ENCODE peak calls at places on chromosomes 7 and 10, in ten cellular contexts. One of them, this sample, is unnamed. For H3K4me1, the result is how much of the 10 kb centered on the place peaks cover.

GRCh38 chr7:137801003-137801402 is 45.8 kb downstream of the DGKI start:
- DNase-seq in GM23248: peak
- DNase-seq in aorta: no peak
- DNase-seq in upper lobe of right lung: no peak
- DNase-seq in heart right ventricle: no peak
- DNase-seq in effector memory CD4-positive, alpha-beta T cell: no peak
- DNase-seq in colonic mucosa: no peak
- DNase-seq in neural progenitor cell: no peak
- DNase-seq in A549: no peak
- DNase-seq in adipocyte: peak
- DNase-seq in this sample: no peak

GRCh38 chr7:77331938-77332695 is 84.0 kb downstream of the GSAP start:
- DNase-seq in GM23248: peak
- DNase-seq in aorta: peak
- DNase-seq in upper lobe of right lung: peak
- DNase-seq in heart right ventricle: peak
- DNase-seq in effector memory CD4-positive, alpha-beta T cell: peak
- DNase-seq in colonic mucosa: peak
- DNase-seq in neural progenitor cell: peak
- DNase-seq in A549: peak
- DNase-seq in adipocyte: peak
- DNase-seq in this sample: peak

GRCh38 chr7:4835398-4836205 is 26.2 kb downstream of the PAPOLB start:
- DNase-seq in GM23248: no peak
- DNase-seq in aorta: peak
- DNase-seq in upper lobe of right lung: no peak
- DNase-seq in heart right ventricle: no peak
- DNase-seq in effector memory CD4-positive, alpha-beta T cell: no peak
- DNase-seq in colonic mucosa: no peak
- DNase-seq in neural progenitor cell: no peak
- DNase-seq in A549: no peak
- DNase-seq in adipocyte: no peak
- DNase-seq in this sample: no peak

GRCh38 chr7:41399171-41399570 is 303.7 kb downstream of the INHBA start:
- DNase-seq in GM23248: no peak
- DNase-seq in aorta: no peak
- DNase-seq in upper lobe of right lung: no peak
- DNase-seq in heart right ventricle: no peak
- DNase-seq in effector memory CD4-positive, alpha-beta T cell: no peak
- DNase-seq in colonic mucosa: no peak
- DNase-seq in neural progenitor cell: no peak
- DNase-seq in A549: no peak
- DNase-seq in adipocyte: no peak
- DNase-seq in this sample: no peak

GRCh38 chr7:155581107-155581830 is 34.9 kb upstream of the CNPY1 start:
- DNase-seq in GM23248: no peak
- DNase-seq in aorta: no peak
- DNase-seq in upper lobe of right lung: peak
- DNase-seq in heart right ventricle: no peak
- DNase-seq in effector memory CD4-positive, alpha-beta T cell: no peak
- DNase-seq in colonic mucosa: no peak
- DNase-seq in neural progenitor cell: no peak
- DNase-seq in A549: no peak
- DNase-seq in adipocyte: no peak
- DNase-seq in this sample: no peak

GRCh38 chr10:113999520-113999919 is 44.1 kb upstream of the ADRB1 start:
- DNase-seq in GM23248: no peak
- DNase-seq in aorta: peak
- DNase-seq in upper lobe of right lung: no peak
- DNase-seq in heart right ventricle: no peak
- DNase-seq in effector memory CD4-positive, alpha-beta T cell: no peak
- DNase-seq in colonic mucosa: peak
- DNase-seq in neural progenitor cell: no peak
- DNase-seq in A549: no peak
- DNase-seq in adipocyte: no peak
- DNase-seq in this sample: no peak

GRCh38 chr7:11428877-11429617 is 403.0 kb downstream of the THSD7A start:
- DNase-seq in GM23248: no peak
- DNase-seq in aorta: no peak
- DNase-seq in upper lobe of right lung: no peak
- DNase-seq in heart right ventricle: no peak
- DNase-seq in effector memory CD4-positive, alpha-beta T cell: no peak
- DNase-seq in colonic mucosa: no peak
- DNase-seq in neural progenitor cell: peak
- DNase-seq in A549: no peak
- DNase-seq in adipocyte: no peak
- DNase-seq in this sample: no peak

GRCh38 chr7:815284-816216 is 16.7 kb upstream of the SUN1 start:
- DNase-seq in GM23248: peak
- DNase-seq in aorta: no peak
- DNase-seq in upper lobe of right lung: peak
- DNase-seq in heart right ventricle: no peak
- DNase-seq in effector memory CD4-positive, alpha-beta T cell: no peak
- DNase-seq in colonic mucosa: peak
- DNase-seq in neural progenitor cell: peak
- DNase-seq in A549: peak
- DNase-seq in adipocyte: peak
- DNase-seq in this sample: peak

GRCh38 chr10:688287-688620 is 1.2 kb downstream of the DIP2C start:
- DNase-seq in GM23248: peak
- DNase-seq in aorta: no peak
- DNase-seq in upper lobe of right lung: no peak
- DNase-seq in heart right ventricle: no peak
- DNase-seq in effector memory CD4-positive, alpha-beta T cell: no peak
- DNase-seq in colonic mucosa: no peak
- DNase-seq in neural progenitor cell: no peak
- DNase-seq in A549: no peak
- DNase-seq in adipocyte: no peak
- DNase-seq in this sample: no peak

GRCh38 chr7:82572195-82572880 is 128.8 kb upstream of the CACNA2D1 start:
- DNase-seq in GM23248: peak
- DNase-seq in aorta: peak
- DNase-seq in upper lobe of right lung: peak
- DNase-seq in heart right ventricle: peak
- DNase-seq in effector memory CD4-positive, alpha-beta T cell: peak
- DNase-seq in colonic mucosa: peak
- DNase-seq in neural progenitor cell: peak
- DNase-seq in A549: peak
- DNase-seq in adipocyte: peak
- DNase-seq in this sample: peak

GRCh38 chr7:12303507-12303906 is 92.4 kb downstream of the TMEM106B start:
- DNase-seq in GM23248: peak
- DNase-seq in aorta: no peak
- DNase-seq in upper lobe of right lung: no peak
- DNase-seq in heart right ventricle: no peak
- DNase-seq in effector memory CD4-positive, alpha-beta T cell: no peak
- DNase-seq in colonic mucosa: no peak
- DNase-seq in neural progenitor cell: no peak
- DNase-seq in A549: no peak
- DNase-seq in adipocyte: no peak
- DNase-seq in this sample: no peak

GRCh38 chr7:94195201-94195600 is 191.0 kb upstream of the BET1 start:
- DNase-seq in GM23248: peak
- DNase-seq in aorta: no peak
- DNase-seq in upper lobe of right lung: no peak
- DNase-seq in heart right ventricle: no peak
- DNase-seq in effector memory CD4-positive, alpha-beta T cell: no peak
- DNase-seq in colonic mucosa: no peak
- DNase-seq in neural progenitor cell: no peak
- DNase-seq in A549: no peak
- DNase-seq in adipocyte: no peak
- DNase-seq in this sample: no peak

GRCh38 chr10:53315709-53316108 is 543.1 kb upstream of the MBL2 start:
- DNase-seq in GM23248: peak
- DNase-seq in aorta: no peak
- DNase-seq in upper lobe of right lung: no peak
- DNase-seq in heart right ventricle: no peak
- DNase-seq in effector memory CD4-positive, alpha-beta T cell: no peak
- DNase-seq in colonic mucosa: no peak
- DNase-seq in neural progenitor cell: no peak
- DNase-seq in A549: no peak
- DNase-seq in adipocyte: peak
- DNase-seq in this sample: peak

GRCh38 chr10:33455029-33455428 is 120.6 kb upstream of the NRP1 start:
- DNase-seq in GM23248: no peak
- DNase-seq in aorta: no peak
- DNase-seq in upper lobe of right lung: no peak
- DNase-seq in heart right ventricle: no peak
- DNase-seq in effector memory CD4-positive, alpha-beta T cell: no peak
- DNase-seq in colonic mucosa: no peak
- DNase-seq in neural progenitor cell: no peak
- DNase-seq in A549: no peak
- DNase-seq in adipocyte: no peak
- DNase-seq in this sample: no peak

GRCh38 chr7:147311332-147311731 is 1194.7 kb downstream of the CNTNAP2 start:
- DNase-seq in GM23248: no peak
- DNase-seq in aorta: no peak
- DNase-seq in upper lobe of right lung: no peak
- DNase-seq in heart right ventricle: no peak
- DNase-seq in effector memory CD4-positive, alpha-beta T cell: no peak
- DNase-seq in colonic mucosa: no peak
- DNase-seq in neural progenitor cell: no peak
- DNase-seq in A549: no peak
- DNase-seq in adipocyte: no peak
- DNase-seq in this sample: no peak

GRCh38 chr10:20007426-20007825 is 191.2 kb downstream of the PLXDC2 start:
- DNase-seq in GM23248: no peak
- DNase-seq in aorta: no peak
- DNase-seq in upper lobe of right lung: no peak
- DNase-seq in heart right ventricle: no peak
- DNase-seq in effector memory CD4-positive, alpha-beta T cell: no peak
- DNase-seq in colonic mucosa: no peak
- DNase-seq in neural progenitor cell: no peak
- DNase-seq in A549: no peak
- DNase-seq in adipocyte: no peak
- DNase-seq in this sample: no peak

GRCh38 chr7:144057954-144058353 is 9.2 kb downstream of the OR2A5 start:
- DNase-seq in GM23248: peak
- DNase-seq in aorta: no peak
- DNase-seq in upper lobe of right lung: no peak
- DNase-seq in heart right ventricle: no peak
- DNase-seq in effector memory CD4-positive, alpha-beta T cell: no peak
- DNase-seq in colonic mucosa: no peak
- DNase-seq in neural progenitor cell: no peak
- DNase-seq in A549: peak
- DNase-seq in adipocyte: peak
- DNase-seq in this sample: no peak

GRCh38 chr7:2760098-2760889 is 72.3 kb downstream of the AMZ1 start:
- DNase-seq in GM23248: peak
- DNase-seq in aorta: peak
- DNase-seq in upper lobe of right lung: peak
- DNase-seq in heart right ventricle: peak
- DNase-seq in effector memory CD4-positive, alpha-beta T cell: no peak
- DNase-seq in colonic mucosa: peak
- DNase-seq in neural progenitor cell: peak
- DNase-seq in A549: peak
- DNase-seq in adipocyte: peak
- DNase-seq in this sample: peak

GRCh38 chr7:27944626-27945025 is 204.7 kb downstream of the TAX1BP1 start:
- DNase-seq in GM23248: peak
- DNase-seq in aorta: no peak
- DNase-seq in upper lobe of right lung: no peak
- DNase-seq in heart right ventricle: peak
- DNase-seq in effector memory CD4-positive, alpha-beta T cell: no peak
- DNase-seq in colonic mucosa: no peak
- DNase-seq in neural progenitor cell: no peak
- DNase-seq in A549: no peak
- DNase-seq in adipocyte: no peak
- DNase-seq in this sample: no peak

GRCh38 chr10:95391570-95392249 is 100.9 kb upstream of the PDLIM1 start:
- DNase-seq in GM23248: peak
- DNase-seq in aorta: no peak
- DNase-seq in upper lobe of right lung: no peak
- DNase-seq in heart right ventricle: no peak
- DNase-seq in effector memory CD4-positive, alpha-beta T cell: no peak
- DNase-seq in colonic mucosa: no peak
- DNase-seq in neural progenitor cell: peak
- DNase-seq in A549: peak
- DNase-seq in adipocyte: peak
- DNase-seq in this sample: peak
- H3K4me1 ChIP-seq in GM23248: under half
- H3K4me1 ChIP-seq in aorta: under half
- H3K4me1 ChIP-seq in upper lobe of right lung: half or more
- H3K4me1 ChIP-seq in heart right ventricle: half or more
- H3K4me1 ChIP-seq in effector memory CD4-positive, alpha-beta T cell: under half
- H3K4me1 ChIP-seq in colonic mucosa: under half
- H3K4me1 ChIP-seq in neural progenitor cell: under half
- H3K4me1 ChIP-seq in A549: under half
- H3K4me1 ChIP-seq in adipocyte: half or more
- H3K4me1 ChIP-seq in this sample: under half

GRCh38 chr10:3094565-3095168 is 27.3 kb downstream of the PFKP start:
- DNase-seq in GM23248: no peak
- DNase-seq in aorta: no peak
- DNase-seq in upper lobe of right lung: no peak
- DNase-seq in heart right ventricle: no peak
- DNase-seq in effector memory CD4-positive, alpha-beta T cell: no peak
- DNase-seq in colonic mucosa: no peak
- DNase-seq in neural progenitor cell: peak
- DNase-seq in A549: no peak
- DNase-seq in adipocyte: no peak
- DNase-seq in this sample: no peak
- H3K4me1 ChIP-seq in GM23248: half or more
- H3K4me1 ChIP-seq in aorta: under half
- H3K4me1 ChIP-seq in upper lobe of right lung: under half
- H3K4me1 ChIP-seq in heart right ventricle: under half
- H3K4me1 ChIP-seq in effector memory CD4-positive, alpha-beta T cell: under half
- H3K4me1 ChIP-seq in colonic mucosa: under half
- H3K4me1 ChIP-seq in neural progenitor cell: under half
- H3K4me1 ChIP-seq in A549: half or more
- H3K4me1 ChIP-seq in adipocyte: half or more
- H3K4me1 ChIP-seq in this sample: under half

GRCh38 chr10:132591166-132591971 is 53.8 kb downstream of the INPP5A start:
- DNase-seq in GM23248: peak
- DNase-seq in aorta: peak
- DNase-seq in upper lobe of right lung: no peak
- DNase-seq in heart right ventricle: peak
- DNase-seq in effector memory CD4-positive, alpha-beta T cell: no peak
- DNase-seq in colonic mucosa: peak
- DNase-seq in neural progenitor cell: no peak
- DNase-seq in A549: peak
- DNase-seq in adipocyte: peak
- DNase-seq in this sample: peak
- H3K4me1 ChIP-seq in GM23248: under half
- H3K4me1 ChIP-seq in aorta: under half
- H3K4me1 ChIP-seq in upper lobe of right lung: half or more
- H3K4me1 ChIP-seq in heart right ventricle: half or more
- H3K4me1 ChIP-seq in effector memory CD4-positive, alpha-beta T cell: under half
- H3K4me1 ChIP-seq in colonic mucosa: under half
- H3K4me1 ChIP-seq in neural progenitor cell: under half
- H3K4me1 ChIP-seq in A549: under half
- H3K4me1 ChIP-seq in adipocyte: under half
- H3K4me1 ChIP-seq in this sample: under half

DNA sequence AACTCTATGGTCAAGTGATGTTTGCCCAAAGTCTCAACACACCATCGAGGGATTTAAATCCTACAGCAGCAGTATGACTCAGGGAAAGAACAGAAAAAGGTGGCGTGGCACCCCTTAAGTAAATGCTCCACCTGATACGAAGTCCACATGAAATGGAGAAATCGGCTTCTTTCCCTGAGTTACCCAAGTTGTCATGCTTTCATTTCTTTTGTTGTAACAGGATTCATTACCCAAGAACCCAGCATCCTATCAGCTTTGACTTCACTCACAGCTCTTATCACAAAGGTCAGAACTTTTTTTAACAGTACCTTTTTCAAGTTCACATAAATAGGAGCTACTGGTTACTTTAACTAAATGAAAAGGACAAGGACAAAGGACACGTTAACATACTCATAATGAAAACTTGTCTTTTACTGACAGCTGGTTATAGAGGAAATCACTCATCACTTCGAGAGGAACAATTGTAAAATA is 219.8 kb upstream of the FRMD4A start:
- DNase-seq in GM23248: no peak
- DNase-seq in aorta: no peak
- DNase-seq in upper lobe of right lung: no peak
- DNase-seq in heart right ventricle: no peak
- DNase-seq in effector memory CD4-positive, alpha-beta T cell: no peak
- DNase-seq in colonic mucosa: peak
- DNase-seq in neural progenitor cell: no peak
- DNase-seq in A549: no peak
- DNase-seq in adipocyte: no peak
- DNase-seq in this sample: no peak
- H3K4me1 ChIP-seq in GM23248: under half
- H3K4me1 ChIP-seq in aorta: under half
- H3K4me1 ChIP-seq in upper lobe of right lung: under half
- H3K4me1 ChIP-seq in heart right ventricle: under half
- H3K4me1 ChIP-seq in effector memory CD4-positive, alpha-beta T cell: under half
- H3K4me1 ChIP-seq in colonic mucosa: under half
- H3K4me1 ChIP-seq in neural progenitor cell: under half
- H3K4me1 ChIP-seq in A549: half or more
- H3K4me1 ChIP-seq in adipocyte: under half
- H3K4me1 ChIP-seq in this sample: under half

This sample was measured in HAP-1.